ENCODE peak calls at places on chromosome 19, in six cellular contexts. N, Z, C, K, F and T are unnamed samples.

GRCh38 chr19:3233831-3234230 is 9.4 kb downstream of the CELF5 start:
- DNase-seq in N (no peak), Z (no peak), C (no peak), K (no peak), F (peak; percentile 42), T (no peak)

GRCh38 chr19:47110521-47111080 is 3.0 kb downstream of the ZC3H4 start:
- DNase-seq in N (no peak), Z (no peak), C (no peak), K (no peak), F (no peak), T (no peak)

GRCh38 chr19:35236638-35237400 is 8.3 kb upstream of the FAM187B start:
- DNase-seq in N (no peak), Z (no peak), C (no peak), K (no peak), F (no peak), T (no peak)

GRCh38 chr19:19662866-19663291 is 597 bp downstream of the ATP13A1 start:
- DNase-seq in N (no peak), Z (no peak), C (no peak), K (no peak), F (no peak), T (no peak)

GRCh38 chr19:38709671-38710415 is 34.4 kb downstream of the CAPN12 start:
- DNase-seq in N (no peak), Z (no peak), C (no peak), K (no peak), F (no peak), T (no peak)

GRCh38 chr19:34838753-34839431 is 65.9 kb upstream of the ZNF599 start:
- DNase-seq in N (no peak), Z (no peak), C (no peak), K (peak; percentile 18), F (peak; percentile 83), T (peak; percentile 71)

GRCh38 chr19:45469835-45470146 is 2.0 kb downstream of the FOSB start:
- DNase-seq in N (no peak), Z (peak; percentile 93), C (no peak), K (no peak), F (no peak), T (no peak)

GRCh38 chr19:40236366-40236765 is 9.9 kb upstream of the CCNP start:
- DNase-seq in N (no peak), Z (no peak), C (no peak), K (no peak), F (no peak), T (no peak)

GRCh38 chr19:38831142-38831605 is 420 bp downstream of the ECH1 start:
- DNase-seq in N (no peak), Z (peak; percentile 65), C (peak; percentile 88), K (peak; percentile 81), F (peak; percentile 56), T (peak; percentile 80)

GRCh38 chr19:5138606-5139594 is 170.0 kb downstream of the KDM4B start:
- DNase-seq in N (no peak), Z (no peak), C (no peak), K (no peak), F (no peak), T (no peak)
- TF ChIP-seq CTCF in N (no peak), Z (no peak), C (no peak), K (no peak), F (no peak), T (no peak)

GRCh38 chr19:18008814-18009213 is 844 bp downstream of the ARRDC2 start:
- DNase-seq in N (no peak), Z (no peak), C (no peak), K (no peak), F (no peak), T (no peak)

GRCh38 chr19:18009412-18010066 is 1.6 kb downstream of the ARRDC2 start:
- DNase-seq in N (no peak), Z (no peak), C (no peak), K (peak; percentile 39), F (no peak), T (no peak)

GRCh38 chr19:18006895-18007604 is 920 bp upstream of the ARRDC2 start:
- DNase-seq in N (no peak), Z (peak; percentile 79), C (peak; percentile 83), K (peak; percentile 84), F (peak; percentile 87), T (peak; percentile 89)

GRCh38 chr19:18007605-18007938 is 398 bp upstream of the ARRDC2 start:
- DNase-seq in N (no peak), Z (no peak), C (peak; percentile 70), K (no peak), F (no peak), T (no peak)

GRCh38 chr19:18007939-18008673 is at the start of gene ARRDC2:
- DNase-seq in N (no peak), Z (peak; percentile 87), C (peak; percentile 95), K (peak; percentile 93), F (peak; percentile 93), T (peak; percentile 95)
- H3K27ac ChIP-seq in N (peak within 1 kb of the TSS; percentile 53), Z (peak within 1 kb of the TSS; percentile 87), C (peak within 1 kb of the TSS; percentile 84), K (peak within 1 kb of the TSS; percentile 97), F (no peak within 1 kb of the TSS), T (peak within 1 kb of the TSS; percentile 3)

GRCh38 chr19:58338825-58339558 is 12.2 kb downstream of the ZSCAN22 start:
- DNase-seq in N (no peak), Z (no peak), C (no peak), K (no peak), F (peak; percentile 66), T (no peak)
- TF ChIP-seq CTCF in N (no peak), Z (no peak), C (no peak), K (no peak), F (peak; percentile 63), T (no peak)

GRCh38 chr19:10624585-10624984 is 768 bp upstream of the SLC44A2 start:
- DNase-seq in N (no peak), Z (no peak), C (no peak), K (no peak), F (no peak), T (no peak)

GRCh38 chr19:10620786-10621185 is 4.6 kb upstream of the SLC44A2 start:
- DNase-seq in N (no peak), Z (no peak), C (no peak), K (no peak), F (no peak), T (no peak)

GRCh38 chr19:10625003-10625761 is at the start of gene SLC44A2:
- DNase-seq in N (peak; percentile 38), Z (peak; percentile 85), C (peak; percentile 81), K (peak; percentile 90), F (peak; percentile 87), T (peak; percentile 94)

GRCh38 chr19:10621966-10622365 is 3.4 kb upstream of the SLC44A2 start:
- DNase-seq in N (no peak), Z (no peak), C (no peak), K (no peak), F (no peak), T (no peak)

DNA sequence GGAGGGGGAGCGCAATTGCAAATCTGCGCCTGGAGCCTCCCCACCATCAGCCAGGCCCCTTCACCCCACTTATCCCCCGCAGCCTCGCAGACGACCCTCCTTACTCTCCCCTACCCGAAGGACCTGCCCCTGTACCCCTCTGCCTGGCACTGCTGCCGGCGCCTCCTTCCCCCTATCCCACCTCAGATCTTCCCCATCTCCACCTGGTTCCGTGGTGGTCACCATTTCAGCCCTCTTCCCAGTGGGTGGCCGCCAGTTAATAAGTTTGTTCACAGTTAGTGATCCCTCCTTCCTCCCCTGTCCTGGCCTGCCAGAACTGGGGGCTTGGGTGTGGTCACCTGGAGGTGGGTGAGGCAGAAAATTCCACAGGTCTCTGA is 397 bp downstream of the SLC44A2 start:
- DNase-seq in N (no peak), Z (no peak), C (no peak), K (no peak), F (no peak), T (no peak)
- H3K27ac ChIP-seq in N (peak overlapping the region; percentile 89), Z (peak overlapping the region; percentile 87), C (peak overlapping the region; percentile 94), K (peak overlapping the region; percentile 92), F (no peak overlapping the region), T (peak overlapping the region; percentile 72)